ENCODE peak calls at places on chromosomes 11 and 22, in ten cellular contexts. Z is right cardiac atrium; O is right lobe of liver; N is endodermal cell; T is AG04450; B is stomach; U is CD4-positive, alpha-beta memory T cell; J is tibial nerve; V is upper lobe of left lung; R is ovary. F is an unnamed sample. For H3K27me3, the result is how much of the 10 kb centered on the place peaks cover.

GRCh38 chr11:132685174-132685611 is 847.1 kb downstream of the OPCML start:
- DNase-seq in Z (no peak), O (no peak), N (no peak), T (no peak), B (no peak), U (peak), J (no peak), V (no peak), R (no peak), F (no peak)

GRCh38 chr11:71153005-71153395 is 99.4 kb downstream of the SHANK2 start:
- DNase-seq in Z (no peak), O (peak), N (peak), T (no peak), B (no peak), U (no peak), J (no peak), V (no peak), R (no peak), F (no peak)

GRCh38 chr11:31254411-31254810 is 115.1 kb downstream of the DCDC1 start:
- DNase-seq in Z (no peak), O (no peak), N (no peak), T (no peak), B (no peak), U (no peak), J (no peak), V (no peak), R (no peak), F (no peak)

GRCh38 chr22:25346859-25347751 is 127.7 kb downstream of the CRYBB2 start:
- DNase-seq in Z (no peak), O (no peak), N (no peak), T (no peak), B (no peak), U (no peak), J (no peak), V (no peak), R (no peak), F (peak)

GRCh38 chr22:24506802-24507438 is 11.8 kb downstream of the UPB1 start:
- DNase-seq in Z (no peak), O (no peak), N (peak), T (no peak), B (no peak), U (no peak), J (no peak), V (peak), R (no peak), F (peak)

GRCh38 chr11:1791912-1792311 is 28.2 kb upstream of the CTSD start:
- DNase-seq in Z (no peak), O (no peak), N (no peak), T (no peak), B (no peak), U (no peak), J (no peak), V (no peak), R (no peak), F (no peak)

GRCh38 chr22:32904044-32904443 is 102.5 kb downstream of the TIMP3 start:
- DNase-seq in Z (no peak), O (no peak), N (peak), T (no peak), B (no peak), U (no peak), J (peak), V (no peak), R (peak), F (no peak)

GRCh38 chr11:133889188-133889587 is 43.9 kb upstream of the SPATA19 start:
- DNase-seq in Z (no peak), O (no peak), N (peak), T (no peak), B (no peak), U (no peak), J (no peak), V (no peak), R (no peak), F (no peak)

GRCh38 chr22:37270928-37271650 is 11.2 kb upstream of the CYTH4 start:
- DNase-seq in Z (no peak), O (peak), N (peak), T (no peak), B (no peak), U (no peak), J (no peak), V (peak), R (no peak), F (no peak)

GRCh38 chr11:693887-694562 is 997 bp downstream of the DEAF1 start:
- DNase-seq in Z (peak), O (no peak), N (no peak), T (no peak), B (no peak), U (no peak), J (no peak), V (no peak), R (no peak), F (no peak)

GRCh38 chr22:30245985-30246901 is at the start of gene LIF:
- DNase-seq in Z (no peak), O (no peak), N (peak), T (peak), B (no peak), U (peak), J (no peak), V (no peak), R (no peak), F (no peak)

GRCh38 chr11:121652982-121653381 is 200.2 kb upstream of the SORL1-AS1 start:
- DNase-seq in Z (no peak), O (no peak), N (no peak), T (no peak), B (no peak), U (no peak), J (peak), V (no peak), R (peak), F (no peak)

GRCh38 chr22:44628273-44628672 is 73.7 kb upstream of the PRR5 start:
- DNase-seq in Z (no peak), O (no peak), N (no peak), T (no peak), B (no peak), U (no peak), J (no peak), V (no peak), R (no peak), F (no peak)

GRCh38 chr11:83691387-83692088 is 405.4 kb upstream of the CCDC90B start:
- DNase-seq in Z (peak), O (peak), N (no peak), T (no peak), B (peak), U (no peak), J (peak), V (no peak), R (peak), F (no peak)

GRCh38 chr11:101718406-101718805 is 134.6 kb upstream of the TRPC6 start:
- DNase-seq in Z (no peak), O (no peak), N (no peak), T (peak), B (no peak), U (no peak), J (no peak), V (no peak), R (no peak), F (no peak)

GRCh38 chr11:9314291-9315077 is at the start of gene TMEM41B:
- DNase-seq in Z (peak), O (peak), N (peak), T (peak), B (peak), U (peak), J (peak), V (peak), R (peak), F (peak)

GRCh38 chr11:9316334-9316733 is 1.9 kb upstream of the TMEM41B start:
- DNase-seq in Z (no peak), O (no peak), N (no peak), T (no peak), B (no peak), U (no peak), J (no peak), V (no peak), R (no peak), F (no peak)

GRCh38 chr11:9315078-9315688 is 790 bp upstream of the TMEM41B start:
- DNase-seq in Z (peak), O (no peak), N (no peak), T (no peak), B (no peak), U (no peak), J (no peak), V (no peak), R (no peak), F (peak)

GRCh38 chr11:9320047-9320446 is 5.7 kb upstream of the TMEM41B start:
- DNase-seq in Z (no peak), O (no peak), N (no peak), T (no peak), B (no peak), U (no peak), J (no peak), V (no peak), R (no peak), F (no peak)
- H3K27ac ChIP-seq in Z (no peak), O (no peak), N (no peak), T (no peak), B (no peak), U (no peak), J (no peak), V (peak), R (no peak), F (no peak)

GRCh38 chr22:43345761-43346261 is 2.6 kb upstream of the SCUBE1 start:
- DNase-seq in Z (no peak), O (peak), N (peak), T (no peak), B (no peak), U (no peak), J (no peak), V (no peak), R (no peak), F (no peak)
- H3K27me3 ChIP-seq in Z (under half), O (under half), N (under half), T (under half), B (under half), U (under half), J (under half), V (under half), R (under half), F (under half)

DNA sequence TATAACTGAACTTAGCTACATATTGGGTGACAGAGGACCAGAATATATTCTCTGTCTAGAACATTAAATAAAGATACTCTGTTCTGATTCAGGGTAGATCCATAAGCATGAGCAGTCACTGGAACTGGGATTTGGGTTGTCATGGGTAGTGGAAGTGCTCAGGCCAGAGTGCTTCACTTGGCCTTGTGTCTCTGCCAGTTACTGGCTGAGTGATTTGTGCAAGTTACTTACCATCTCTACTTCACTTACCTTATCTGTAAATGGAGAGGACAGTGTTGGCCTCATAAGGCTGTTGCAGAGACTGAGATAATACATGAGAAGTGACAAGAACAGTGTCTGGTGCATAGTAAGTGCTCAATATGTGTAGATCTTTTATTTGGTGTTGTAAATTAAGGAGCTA is 17.6 kb downstream of the ATXN10 start:
- DNase-seq in Z (no peak), O (no peak), N (no peak), T (no peak), B (no peak), U (no peak), J (no peak), V (no peak), R (no peak), F (no peak)
- H3K4me3 ChIP-seq in Z (no peak), O (no peak), N (no peak), T (no peak), B (no peak), U (no peak), J (no peak), V (no peak), R (no peak), F (no peak)

GRCh38 chr11:19697721-19698121 is 14.9 kb upstream of the NAV2 start:
- DNase-seq in Z (peak), O (no peak), N (peak), T (no peak), B (no peak), U (no peak), J (no peak), V (no peak), R (no peak), F (no peak)
- H3K27ac ChIP-seq in Z (peak), O (no peak), N (no peak), T (no peak), B (no peak), U (no peak), J (no peak), V (no peak), R (no peak), F (no peak)

GRCh38 chr11:126647735-126648134 is 292.2 kb downstream of the ST3GAL4 start:
- DNase-seq in Z (no peak), O (no peak), N (no peak), T (peak), B (no peak), U (no peak), J (no peak), V (no peak), R (no peak), F (peak)

GRCh38 chr11:126645206-126645605 is 289.7 kb downstream of the ST3GAL4 start:
- DNase-seq in Z (no peak), O (no peak), N (no peak), T (no peak), B (no peak), U (no peak), J (no peak), V (no peak), R (no peak), F (peak)

GRCh38 chr11:126646701-126647209 is 291.3 kb downstream of the ST3GAL4 start:
- DNase-seq in Z (no peak), O (no peak), N (no peak), T (no peak), B (no peak), U (no peak), J (no peak), V (no peak), R (no peak), F (no peak)
- H3K27me3 ChIP-seq in Z (under half), O (under half), N (under half), T (under half), B (under half), U (under half), J (under half), V (under half), R (under half), F (under half)

GRCh38 chr11:12403122-12403994 is 26.0 kb downstream of the PARVA start:
- DNase-seq in Z (no peak), O (no peak), N (no peak), T (peak), B (no peak), U (no peak), J (no peak), V (no peak), R (no peak), F (no peak)
- H3K4me3 ChIP-seq in Z (no peak), O (no peak), N (no peak), T (no peak), B (no peak), U (no peak), J (no peak), V (no peak), R (no peak), F (no peak)

GRCh38 chr11:27328602-27329001 is 34.4 kb downstream of the CCDC34 start:
- DNase-seq in Z (no peak), O (no peak), N (peak), T (no peak), B (no peak), U (no peak), J (no peak), V (no peak), R (no peak), F (no peak)

GRCh38 chr11:27330633-27331270 is 32.3 kb downstream of the CCDC34 start:
- DNase-seq in Z (no peak), O (no peak), N (no peak), T (no peak), B (no peak), U (no peak), J (no peak), V (no peak), R (no peak), F (no peak)

GRCh38 chr11:27331984-27332383 is 31.0 kb downstream of the CCDC34 start:
- DNase-seq in Z (no peak), O (no peak), N (no peak), T (no peak), B (no peak), U (no peak), J (no peak), V (no peak), R (no peak), F (no peak)

DNA sequence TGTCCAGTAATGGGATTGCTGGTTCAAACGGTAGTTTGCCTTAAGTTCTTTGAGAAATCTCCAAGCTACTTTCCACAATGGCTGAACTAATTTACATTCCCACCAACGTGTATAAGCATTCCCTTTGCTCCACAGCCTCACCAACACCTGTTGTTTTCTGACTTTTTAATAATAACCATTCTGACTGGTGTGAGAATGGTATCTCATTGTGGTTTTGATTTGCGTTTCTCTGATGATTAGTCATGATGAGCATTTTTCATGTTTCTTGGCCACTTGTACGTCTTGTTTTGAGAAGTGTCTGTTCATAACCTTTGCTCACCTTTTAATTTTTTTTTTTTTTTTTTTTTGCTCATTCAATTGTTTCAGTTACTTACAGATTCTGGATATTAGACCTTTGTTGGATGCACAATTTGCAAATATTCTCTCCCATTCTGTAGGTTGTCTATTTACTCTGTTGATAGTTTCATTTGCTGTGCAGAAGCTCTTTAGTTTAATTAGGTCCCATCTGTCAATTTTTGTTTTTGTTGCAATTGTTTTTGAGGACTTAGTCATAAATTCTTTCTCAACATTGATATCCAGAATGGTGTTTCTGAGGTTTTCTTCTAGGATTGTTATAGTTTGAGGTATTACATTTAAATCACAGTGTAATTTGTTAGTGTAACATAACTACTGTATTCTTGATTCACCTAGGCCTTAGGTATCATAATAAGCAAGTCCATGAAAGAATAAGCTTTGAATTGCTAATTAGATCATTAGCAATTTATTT is 33.0 kb downstream of the CCDC34 start:
- DNase-seq in Z (no peak), O (no peak), N (no peak), T (no peak), B (no peak), U (no peak), J (no peak), V (no peak), R (no peak), F (no peak)
- H3K27ac ChIP-seq in Z (no peak), O (no peak), N (no peak), T (no peak), B (no peak), U (no peak), J (no peak), V (no peak), R (no peak), F (no peak)

GRCh38 chr11:61480936-61481335 is 27.6 kb upstream of the LRRC10B start:
- DNase-seq in Z (peak), O (no peak), N (peak), T (no peak), B (no peak), U (no peak), J (no peak), V (no peak), R (no peak), F (no peak)
- H3K27me3 ChIP-seq in Z (under half), O (under half), N (under half), T (under half), B (under half), U (under half), J (under half), V (under half), R (under half), F (under half)